ENCODE peak calls at places on chromosomes 7 and 10, in seven cellular contexts. K is AG04450; O is progenitor cell of endocrine pancreas; I is activated T-cell treated with anti-CD3 and anti-CD28 coated beads, Interleukin-2, amount 50 U/mL, for 48 hours; M is NCI-H82; A is IMR-90; H is GM04504. P is an unnamed sample.

GRCh38 chr10:69087600-69088470 is at the start of gene SRGN:
- DNase-seq in K (peak; percentile 33), O (no peak), I (peak; percentile 80), M (no peak), A (peak; percentile 62), H (no peak), P (peak; percentile 92)

GRCh38 chr7:112207106-112207592 is 654 bp downstream of the ZNF277 start:
- DNase-seq in K (no peak), O (no peak), I (no peak), M (peak; percentile 57), A (no peak), H (no peak), P (peak; percentile 27)

GRCh38 chr7:74284781-74285259 is 4.4 kb upstream of the CLIP2 start:
- DNase-seq in K (no peak), O (no peak), I (no peak), M (peak; percentile 29), A (no peak), H (no peak), P (no peak)

GRCh38 chr10:51244739-51245138 is 170.5 kb downstream of the PRKG1 start:
- DNase-seq in K (peak; percentile 10), O (no peak), I (no peak), M (no peak), A (peak; percentile 83), H (peak; percentile 72), P (peak; percentile 84)

GRCh38 chr7:90574136-90574819 is 21.8 kb upstream of the CDK14 start:
- DNase-seq in K (no peak), O (no peak), I (no peak), M (no peak), A (peak; percentile 35), H (no peak), P (peak; percentile 79)

GRCh38 chr10:114288424-114289095 is 49.5 kb downstream of the VWA2 start:
- DNase-seq in K (no peak), O (no peak), I (no peak), M (no peak), A (no peak), H (no peak), P (no peak)

GRCh38 chr7:140273417-140273816 is 96.6 kb upstream of the KDM7A start:
- DNase-seq in K (no peak), O (no peak), I (no peak), M (no peak), A (no peak), H (no peak), P (no peak)

GRCh38 chr10:68526634-68527132 is 640 bp downstream of the SLC25A16 start:
- DNase-seq in K (no peak), O (no peak), I (no peak), M (peak; percentile 15), A (no peak), H (no peak), P (no peak)

GRCh38 chr7:51111256-51111655 is 205.4 kb downstream of the COBL start:
- DNase-seq in K (no peak), O (no peak), I (no peak), M (no peak), A (no peak), H (no peak), P (no peak)

GRCh38 chr7:2237109-2237602 is 4.4 kb upstream of the MAD1L1 start:
- DNase-seq in K (no peak), O (no peak), I (no peak), M (no peak), A (no peak), H (no peak), P (no peak)

P was measured in fibroblast of villous mesenchyme.